ENCODE peak calls at places on chromosomes 1 and 21, in four cellular contexts. One of them, this sample, is unnamed.
A peak's percentile ranks its signal among the peaks of the same experiment; 100 is the strongest.

GRCh38 chr1:235902638-235903542 is 36.2 kb upstream of the LYST start:
- DNase-seq in cardiac muscle cell: peak; percentile 80
- DNase-seq in BJ: peak; percentile 89
- DNase-seq in CD8-positive, alpha-beta T cell: no peak
- DNase-seq in this sample: no peak

GRCh38 chr1:54413732-54414131 is 7.5 kb upstream of the SSBP3 start:
- DNase-seq in cardiac muscle cell: no peak
- DNase-seq in BJ: no peak
- DNase-seq in CD8-positive, alpha-beta T cell: no peak
- DNase-seq in this sample: no peak

GRCh38 chr1:53047737-53048344 is 14.2 kb upstream of the PODN start:
- DNase-seq in cardiac muscle cell: peak; percentile 71
- DNase-seq in BJ: peak; percentile 36
- DNase-seq in CD8-positive, alpha-beta T cell: no peak
- DNase-seq in this sample: no peak

GRCh38 chr1:10980841-10981727 is 31.4 kb upstream of the TARDBP start:
- DNase-seq in cardiac muscle cell: peak; percentile 52
- DNase-seq in BJ: peak; percentile 62
- DNase-seq in CD8-positive, alpha-beta T cell: no peak
- DNase-seq in this sample: peak; percentile 40

GRCh38 chr1:41712687-41713086 is 206.0 kb downstream of the HIVEP3 start:
- DNase-seq in cardiac muscle cell: no peak
- DNase-seq in BJ: no peak
- DNase-seq in CD8-positive, alpha-beta T cell: no peak
- DNase-seq in this sample: no peak

GRCh38 chr1:215407575-215407974 is 159.5 kb upstream of the KCTD3 start:
- DNase-seq in cardiac muscle cell: no peak
- DNase-seq in BJ: no peak
- DNase-seq in CD8-positive, alpha-beta T cell: no peak
- DNase-seq in this sample: no peak

GRCh38 chr1:54995013-54995760 is 3.5 kb upstream of the BSND start:
- DNase-seq in cardiac muscle cell: no peak
- DNase-seq in BJ: no peak
- DNase-seq in CD8-positive, alpha-beta T cell: no peak
- DNase-seq in this sample: no peak

GRCh38 chr1:201593200-201593828 is 54.4 kb downstream of the NAV1 start:
- DNase-seq in cardiac muscle cell: peak; percentile 97
- DNase-seq in BJ: peak; percentile 99
- DNase-seq in CD8-positive, alpha-beta T cell: no peak
- DNase-seq in this sample: no peak

GRCh38 chr1:5980314-5981008 is 11.8 kb downstream of the NPHP4 start:
- DNase-seq in cardiac muscle cell: peak; percentile 88
- DNase-seq in BJ: no peak
- DNase-seq in CD8-positive, alpha-beta T cell: no peak
- DNase-seq in this sample: peak; percentile 81

GRCh38 chr1:46400398-46400797 is 6.3 kb downstream of the FAAH start:
- DNase-seq in cardiac muscle cell: no peak
- DNase-seq in BJ: no peak
- DNase-seq in CD8-positive, alpha-beta T cell: no peak
- DNase-seq in this sample: no peak

GRCh38 chr1:110119843-110120242 is 7.6 kb downstream of the UBL4B start:
- DNase-seq in cardiac muscle cell: no peak
- DNase-seq in BJ: no peak
- DNase-seq in CD8-positive, alpha-beta T cell: no peak
- DNase-seq in this sample: no peak

GRCh38 chr1:29237906-29238600 is 1.7 kb downstream of the PTPRU start:
- DNase-seq in cardiac muscle cell: peak; percentile 43
- DNase-seq in BJ: no peak
- DNase-seq in CD8-positive, alpha-beta T cell: no peak
- DNase-seq in this sample: peak; percentile 65

GRCh38 chr1:103416681-103417318 is 108.7 kb upstream of the RNPC3 start:
- DNase-seq in cardiac muscle cell: no peak
- DNase-seq in BJ: peak; percentile 14
- DNase-seq in CD8-positive, alpha-beta T cell: no peak
- DNase-seq in this sample: no peak

GRCh38 chr1:90459570-90459969 is 257.5 kb downstream of the BARHL2 start:
- DNase-seq in cardiac muscle cell: no peak
- DNase-seq in BJ: no peak
- DNase-seq in CD8-positive, alpha-beta T cell: no peak
- DNase-seq in this sample: no peak

GRCh38 chr1:58401991-58402390 is 144.5 kb downstream of the OMA1 start:
- DNase-seq in cardiac muscle cell: peak; percentile 41
- DNase-seq in BJ: no peak
- DNase-seq in CD8-positive, alpha-beta T cell: no peak
- DNase-seq in this sample: no peak

GRCh38 chr1:22826630-22827580 is 116.3 kb downstream of the EPHB2 start:
- DNase-seq in cardiac muscle cell: peak; percentile 39
- DNase-seq in BJ: no peak
- DNase-seq in CD8-positive, alpha-beta T cell: no peak
- DNase-seq in this sample: no peak

GRCh38 chr1:111571987-111572386 is 47.6 kb upstream of the RAP1A start:
- DNase-seq in cardiac muscle cell: peak; percentile 67
- DNase-seq in BJ: no peak
- DNase-seq in CD8-positive, alpha-beta T cell: no peak
- DNase-seq in this sample: no peak

GRCh38 chr21:35643176-35643575 is 417.1 kb downstream of the SETD4 start:
- DNase-seq in cardiac muscle cell: peak; percentile 60
- DNase-seq in BJ: no peak
- DNase-seq in CD8-positive, alpha-beta T cell: no peak
- DNase-seq in this sample: no peak

GRCh38 chr1:39562886-39563285 is 13.7 kb downstream of the PABPC4 start:
- DNase-seq in cardiac muscle cell: no peak
- DNase-seq in BJ: no peak
- DNase-seq in CD8-positive, alpha-beta T cell: no peak
- DNase-seq in this sample: no peak

GRCh38 chr1:109134423-109134822 is 20.5 kb downstream of the ELAPOR1 start:
- DNase-seq in cardiac muscle cell: no peak
- DNase-seq in BJ: no peak
- DNase-seq in CD8-positive, alpha-beta T cell: no peak
- DNase-seq in this sample: no peak

GRCh38 chr1:226355679-226356583 is 47.0 kb upstream of the LIN9 start:
- DNase-seq in cardiac muscle cell: no peak
- DNase-seq in BJ: no peak
- DNase-seq in CD8-positive, alpha-beta T cell: no peak
- DNase-seq in this sample: no peak

GRCh38 chr1:84345220-84345619 is 43.7 kb downstream of the SAMD13 start:
- DNase-seq in cardiac muscle cell: peak; percentile 52
- DNase-seq in BJ: no peak
- DNase-seq in CD8-positive, alpha-beta T cell: no peak
- DNase-seq in this sample: no peak

GRCh38 chr1:229148041-229148671 is 122.8 kb upstream of the RAB4A start:
- DNase-seq in cardiac muscle cell: peak; percentile 72
- DNase-seq in BJ: no peak
- DNase-seq in CD8-positive, alpha-beta T cell: no peak
- DNase-seq in this sample: no peak

GRCh38 chr1:184905601-184906322 is 68.5 kb downstream of the NIBAN1 start:
- DNase-seq in cardiac muscle cell: no peak
- DNase-seq in BJ: no peak
- DNase-seq in CD8-positive, alpha-beta T cell: no peak
- DNase-seq in this sample: no peak

GRCh38 chr1:63326473-63327380 is 4.4 kb downstream of the FOXD3 start:
- DNase-seq in cardiac muscle cell: no peak
- DNase-seq in BJ: no peak
- DNase-seq in CD8-positive, alpha-beta T cell: no peak
- DNase-seq in this sample: peak; percentile 38

GRCh38 chr21:17512245-17513213 is at the start of gene CXADR:
- DNase-seq in cardiac muscle cell: peak; percentile 54
- DNase-seq in BJ: no peak
- DNase-seq in CD8-positive, alpha-beta T cell: peak; percentile 60
- DNase-seq in this sample: peak; percentile 91

GRCh38 chr1:64133036-64133435 is 70.4 kb upstream of the UBE2U start:
- DNase-seq in cardiac muscle cell: peak; percentile 81
- DNase-seq in BJ: peak; percentile 76
- DNase-seq in CD8-positive, alpha-beta T cell: no peak
- DNase-seq in this sample: no peak

GRCh38 chr1:148353461-148354283 is 129.4 kb downstream of the PPIAL4G start:
- DNase-seq in cardiac muscle cell: peak; percentile 73
- DNase-seq in BJ: no peak
- DNase-seq in CD8-positive, alpha-beta T cell: no peak
- DNase-seq in this sample: no peak

GRCh38 chr1:40438391-40439015 is 11.8 kb upstream of the ZFP69B start:
- DNase-seq in cardiac muscle cell: peak; percentile 55
- DNase-seq in BJ: no peak
- DNase-seq in CD8-positive, alpha-beta T cell: no peak
- DNase-seq in this sample: peak; percentile 30

GRCh38 chr1:44650159-44650831 is 24.0 kb downstream of the TMEM53 start:
- DNase-seq in cardiac muscle cell: no peak
- DNase-seq in BJ: no peak
- DNase-seq in CD8-positive, alpha-beta T cell: no peak
- DNase-seq in this sample: no peak
- H3K4me3 ChIP-seq in cardiac muscle cell: no peak overlapping the region
- H3K4me3 ChIP-seq in BJ: no peak overlapping the region
- H3K4me3 ChIP-seq in CD8-positive, alpha-beta T cell: no peak overlapping the region
- H3K4me3 ChIP-seq in this sample: no peak overlapping the region

GRCh38 chr1:82564338-82564737 is 763.6 kb downstream of the ADGRL2 start:
- DNase-seq in cardiac muscle cell: no peak
- DNase-seq in BJ: no peak
- DNase-seq in CD8-positive, alpha-beta T cell: no peak
- DNase-seq in this sample: no peak

GRCh38 chr1:82562448-82562847 is 761.7 kb downstream of the ADGRL2 start:
- DNase-seq in cardiac muscle cell: no peak
- DNase-seq in BJ: no peak
- DNase-seq in CD8-positive, alpha-beta T cell: no peak
- DNase-seq in this sample: peak; percentile 89

GRCh38 chr1:82567308-82567707 is 766.6 kb downstream of the ADGRL2 start:
- DNase-seq in cardiac muscle cell: no peak
- DNase-seq in BJ: no peak
- DNase-seq in CD8-positive, alpha-beta T cell: no peak
- DNase-seq in this sample: no peak

GRCh38 chr1:82565546-82565945 is 764.8 kb downstream of the ADGRL2 start:
- DNase-seq in cardiac muscle cell: peak; percentile 61
- DNase-seq in BJ: no peak
- DNase-seq in CD8-positive, alpha-beta T cell: no peak
- DNase-seq in this sample: no peak

GRCh38 chr1:82565146-82565545 is 764.4 kb downstream of the ADGRL2 start:
- DNase-seq in cardiac muscle cell: peak; percentile 68
- DNase-seq in BJ: peak; percentile 48
- DNase-seq in CD8-positive, alpha-beta T cell: no peak
- DNase-seq in this sample: no peak
- H3K4me3 ChIP-seq in cardiac muscle cell: no peak overlapping the region
- H3K4me3 ChIP-seq in BJ: no peak overlapping the region
- H3K4me3 ChIP-seq in CD8-positive, alpha-beta T cell: no peak overlapping the region
- H3K4me3 ChIP-seq in this sample: no peak overlapping the region

GRCh38 chr1:151714820-151715725 is 1.5 kb downstream of the CELF3 start:
- DNase-seq in cardiac muscle cell: no peak
- DNase-seq in BJ: no peak
- DNase-seq in CD8-positive, alpha-beta T cell: no peak
- DNase-seq in this sample: no peak

GRCh38 chr1:151713044-151713443 is 3.6 kb downstream of the CELF3 start:
- DNase-seq in cardiac muscle cell: no peak
- DNase-seq in BJ: no peak
- DNase-seq in CD8-positive, alpha-beta T cell: no peak
- DNase-seq in this sample: no peak

GRCh38 chr1:151715726-151716404 is 738 bp downstream of the CELF3 start:
- DNase-seq in cardiac muscle cell: no peak
- DNase-seq in BJ: no peak
- DNase-seq in CD8-positive, alpha-beta T cell: no peak
- DNase-seq in this sample: peak; percentile 64

GRCh38 chr1:151711940-151712339 is 4.7 kb downstream of the CELF3 start:
- DNase-seq in cardiac muscle cell: no peak
- DNase-seq in BJ: no peak
- DNase-seq in CD8-positive, alpha-beta T cell: no peak
- DNase-seq in this sample: no peak

DNA sequence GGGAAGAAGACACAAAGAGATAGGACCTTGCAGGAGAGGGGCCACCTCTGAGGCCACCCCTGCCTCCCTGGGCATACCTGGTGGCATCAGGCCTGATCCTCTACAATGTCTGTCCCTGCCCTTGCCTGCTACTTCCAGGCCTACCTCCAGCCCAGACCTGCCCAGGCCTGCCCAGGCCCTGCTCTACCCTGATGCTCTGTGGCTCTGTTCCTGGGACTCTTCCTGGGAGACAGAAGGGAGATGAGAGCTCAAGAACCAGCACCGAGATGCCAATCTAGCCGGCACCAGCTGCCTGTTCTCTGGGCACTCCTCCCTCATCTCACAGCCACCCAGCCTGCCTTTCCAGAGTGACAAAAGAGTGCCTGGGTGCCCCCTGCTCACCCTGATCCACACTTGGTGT is 2.7 kb downstream of the CELF3 start:
- DNase-seq in cardiac muscle cell: no peak
- DNase-seq in BJ: no peak
- DNase-seq in CD8-positive, alpha-beta T cell: no peak
- DNase-seq in this sample: no peak
- H3K4me3 ChIP-seq in cardiac muscle cell: no peak overlapping the region
- H3K4me3 ChIP-seq in BJ: no peak overlapping the region
- H3K4me3 ChIP-seq in CD8-positive, alpha-beta T cell: no peak overlapping the region
- H3K4me3 ChIP-seq in this sample: no peak overlapping the region

GRCh38 chr1:222546548-222547259 is 1.2 kb downstream of the HHIPL2 start:
- DNase-seq in cardiac muscle cell: peak; percentile 82
- DNase-seq in BJ: peak; percentile 62
- DNase-seq in CD8-positive, alpha-beta T cell: no peak
- DNase-seq in this sample: no peak
- H3K4me3 ChIP-seq in cardiac muscle cell: no peak overlapping the region
- H3K4me3 ChIP-seq in BJ: peak overlapping the region; percentile 2
- H3K4me3 ChIP-seq in CD8-positive, alpha-beta T cell: no peak overlapping the region
- H3K4me3 ChIP-seq in this sample: no peak overlapping the region

DNA sequence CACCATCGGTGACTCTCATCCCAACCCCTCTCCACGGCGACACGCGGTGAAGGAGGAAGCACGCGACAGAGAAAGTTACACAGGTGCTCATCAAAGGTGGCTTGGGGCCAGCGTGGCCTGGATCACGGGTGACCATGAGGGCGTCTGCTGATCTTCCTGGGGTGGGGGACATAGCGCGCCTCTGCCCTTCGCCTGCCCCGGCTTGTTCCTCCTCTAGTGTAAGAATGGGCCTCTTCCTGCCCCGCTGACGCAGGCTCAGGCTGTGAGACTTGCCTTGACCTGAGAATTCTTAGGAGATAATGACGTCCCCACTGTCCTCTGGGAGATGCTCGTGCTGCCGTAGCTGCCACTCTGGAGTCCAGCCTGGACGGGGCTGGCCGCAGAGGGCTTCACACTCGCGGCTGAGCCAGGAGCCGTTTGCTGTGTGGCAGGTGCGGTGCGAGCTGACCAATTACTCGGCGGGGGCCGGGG is 39.0 kb upstream of the TMEM52 start:
- DNase-seq in cardiac muscle cell: no peak
- DNase-seq in BJ: no peak
- DNase-seq in CD8-positive, alpha-beta T cell: no peak
- DNase-seq in this sample: no peak
- H3K4me3 ChIP-seq in cardiac muscle cell: no peak overlapping the region
- H3K4me3 ChIP-seq in BJ: no peak overlapping the region
- H3K4me3 ChIP-seq in CD8-positive, alpha-beta T cell: no peak overlapping the region
- H3K4me3 ChIP-seq in this sample: no peak overlapping the region

GRCh38 chr1:56513095-56513494 is 66.3 kb downstream of the PLPP3 start:
- DNase-seq in cardiac muscle cell: peak; percentile 38
- DNase-seq in BJ: no peak
- DNase-seq in CD8-positive, alpha-beta T cell: no peak
- DNase-seq in this sample: no peak

GRCh38 chr1:56511323-56511722 is 68.0 kb downstream of the PLPP3 start:
- DNase-seq in cardiac muscle cell: no peak
- DNase-seq in BJ: no peak
- DNase-seq in CD8-positive, alpha-beta T cell: no peak
- DNase-seq in this sample: no peak

GRCh38 chr1:56508523-56508983 is 70.8 kb downstream of the PLPP3 start:
- DNase-seq in cardiac muscle cell: peak; percentile 62
- DNase-seq in BJ: no peak
- DNase-seq in CD8-positive, alpha-beta T cell: no peak
- DNase-seq in this sample: no peak

GRCh38 chr1:56509713-56510641 is 69.4 kb downstream of the PLPP3 start:
- DNase-seq in cardiac muscle cell: no peak
- DNase-seq in BJ: no peak
- DNase-seq in CD8-positive, alpha-beta T cell: no peak
- DNase-seq in this sample: no peak

GRCh38 chr1:56510642-56511021 is 68.7 kb downstream of the PLPP3 start:
- DNase-seq in cardiac muscle cell: no peak
- DNase-seq in BJ: no peak
- DNase-seq in CD8-positive, alpha-beta T cell: no peak
- DNase-seq in this sample: peak; percentile 87
- H3K4me3 ChIP-seq in cardiac muscle cell: no peak overlapping the region
- H3K4me3 ChIP-seq in BJ: no peak overlapping the region
- H3K4me3 ChIP-seq in CD8-positive, alpha-beta T cell: no peak overlapping the region
- H3K4me3 ChIP-seq in this sample: no peak overlapping the region

This sample was measured in HAP-1.